ENCODE peak calls at places on chromosome 19, in five cellular contexts. T is tibial artery, U is endothelial cell, B is thoracic aorta, S is H9. K is an unnamed sample.

GRCh38 chr19:4557971-4558941 is 1.2 kb downstream of the SEMA6B start:
- DNase-seq in T (no peak), U (peak; percentile 72), B (no peak), S (peak; percentile 71), K (peak; percentile 82)

GRCh38 chr19:5111051-5111450 is 142.1 kb downstream of the KDM4B start:
- DNase-seq in T (no peak), U (no peak), B (no peak), S (no peak), K (no peak)

GRCh38 chr19:10553087-10553667 is 9.5 kb downstream of the ATG4D start:
- DNase-seq in T (no peak), U (no peak), B (no peak), S (no peak), K (peak; percentile 29)

GRCh38 chr19:48391100-48392005 is at the start of gene KDELR1:
- DNase-seq in T (peak; percentile 86), U (peak; percentile 87), B (no peak), S (peak; percentile 78), K (peak; percentile 92)

GRCh38 chr19:35879770-35880317 is 11.5 kb downstream of the APLP1 start:
- DNase-seq in T (peak; percentile 87), U (peak; percentile 94), B (peak; percentile 62), S (peak; percentile 94), K (peak; percentile 84)

GRCh38 chr19:18683955-18684641 is 618 bp downstream of the CRTC1 start:
- DNase-seq in T (no peak), U (no peak), B (no peak), S (peak; percentile 33), K (no peak)

GRCh38 chr19:38900220-38900629 is 456 bp downstream of the NFKBIB start:
- DNase-seq in T (no peak), U (no peak), B (no peak), S (no peak), K (no peak)

GRCh38 chr19:46766569-46767317 is 20.5 kb upstream of the STRN4 start:
- DNase-seq in T (no peak), U (peak; percentile 47), B (no peak), S (peak; percentile 78), K (peak; percentile 69)

GRCh38 chr19:32598022-32598421 is 17.0 kb downstream of the PDCD5 start:
- DNase-seq in T (peak; percentile 35), U (no peak), B (no peak), S (no peak), K (no peak)

GRCh38 chr19:48544856-48545750 is 6.9 kb upstream of the SULT2B1 start:
- DNase-seq in T (no peak), U (no peak), B (no peak), S (peak; percentile 72), K (no peak)

GRCh38 chr19:36604656-36605100 is 435 bp upstream of the ZNF382 start:
- DNase-seq in T (peak; percentile 83), U (peak; percentile 32), B (peak; percentile 11), S (peak; percentile 27), K (peak; percentile 85)

GRCh38 chr19:14432817-14433453 is at the start of gene PKN1:
- DNase-seq in T (no peak), U (peak; percentile 67), B (no peak), S (peak; percentile 67), K (peak; percentile 94)

GRCh38 chr19:16895467-16896097 is 6.8 kb downstream of the F2RL3 start:
- DNase-seq in T (no peak), U (no peak), B (no peak), S (no peak), K (no peak)

GRCh38 chr19:926595-927043 is 784 bp downstream of the ARID3A start:
- DNase-seq in T (no peak), U (no peak), B (no peak), S (no peak), K (peak; percentile 89)

GRCh38 chr19:47445937-47446402 is 25.7 kb downstream of the SLC8A2 start:
- DNase-seq in T (no peak), U (peak; percentile 62), B (no peak), S (peak; percentile 75), K (no peak)

GRCh38 chr19:52066258-52066866 is 17.7 kb upstream of the ZNF432 start:
- DNase-seq in T (no peak), U (no peak), B (no peak), S (no peak), K (no peak)

GRCh38 chr19:40217027-40217810 is 965 bp downstream of the TTC9B start:
- DNase-seq in T (no peak), U (peak; percentile 43), B (no peak), S (peak; percentile 87), K (peak; percentile 52)

GRCh38 chr19:38945562-38946228 is 15.0 kb downstream of the MRPS12 start:
- DNase-seq in T (no peak), U (no peak), B (no peak), S (peak; percentile 42), K (no peak)

GRCh38 chr19:45164577-45165335 is 4.0 kb upstream of the NKPD1 start:
- DNase-seq in T (no peak), U (no peak), B (no peak), S (peak; percentile 96), K (peak; percentile 88)

GRCh38 chr19:47509170-47509847 is 5.6 kb downstream of the NAPA start:
- DNase-seq in T (no peak), U (no peak), B (no peak), S (no peak), K (no peak)

GRCh38 chr19:6039541-6040225 is 61.7 kb upstream of the RANBP3 start:
- DNase-seq in T (peak; percentile 31), U (no peak), B (no peak), S (no peak), K (no peak)

GRCh38 chr19:1837625-1838105 is 10.6 kb downstream of the REXO1 start:
- DNase-seq in T (no peak), U (peak; percentile 86), B (no peak), S (peak; percentile 76), K (peak; percentile 88)

GRCh38 chr19:10520652-10521318 is 3.5 kb upstream of the S1PR5 start:
- DNase-seq in T (no peak), U (no peak), B (no peak), S (no peak), K (no peak)

GRCh38 chr19:17579523-17580244 is 24.2 kb downstream of the COLGALT1 start:
- DNase-seq in T (no peak), U (peak; percentile 68), B (no peak), S (peak; percentile 98), K (peak; percentile 85)

GRCh38 chr19:32416749-32417469 is 11.3 kb downstream of the DPY19L3 start:
- DNase-seq in T (no peak), U (no peak), B (no peak), S (no peak), K (no peak)

GRCh38 chr19:49850487-49851342 is at the start of gene PTOV1:
- DNase-seq in T (peak; percentile 96), U (peak; percentile 92), B (peak; percentile 64), S (peak; percentile 93), K (peak; percentile 98)

GRCh38 chr19:29841559-29842367 is 30.0 kb downstream of the CCNE1 start:
- DNase-seq in T (no peak), U (no peak), B (no peak), S (peak; percentile 78), K (no peak)
- TF ChIP-seq CTCF in T (no peak), U (no peak), B (no peak), S (no peak), K (no peak)

GRCh38 chr19:58305065-58305931 is at the start of gene ERVK3-1:
- DNase-seq in T (peak; percentile 98), U (peak; percentile 91), B (peak; percentile 90), S (peak; percentile 98), K (peak; percentile 94)
- TF ChIP-seq CTCF in T (peak; percentile 63), U (no peak), B (no peak), S (no peak), K (no peak)

DNA sequence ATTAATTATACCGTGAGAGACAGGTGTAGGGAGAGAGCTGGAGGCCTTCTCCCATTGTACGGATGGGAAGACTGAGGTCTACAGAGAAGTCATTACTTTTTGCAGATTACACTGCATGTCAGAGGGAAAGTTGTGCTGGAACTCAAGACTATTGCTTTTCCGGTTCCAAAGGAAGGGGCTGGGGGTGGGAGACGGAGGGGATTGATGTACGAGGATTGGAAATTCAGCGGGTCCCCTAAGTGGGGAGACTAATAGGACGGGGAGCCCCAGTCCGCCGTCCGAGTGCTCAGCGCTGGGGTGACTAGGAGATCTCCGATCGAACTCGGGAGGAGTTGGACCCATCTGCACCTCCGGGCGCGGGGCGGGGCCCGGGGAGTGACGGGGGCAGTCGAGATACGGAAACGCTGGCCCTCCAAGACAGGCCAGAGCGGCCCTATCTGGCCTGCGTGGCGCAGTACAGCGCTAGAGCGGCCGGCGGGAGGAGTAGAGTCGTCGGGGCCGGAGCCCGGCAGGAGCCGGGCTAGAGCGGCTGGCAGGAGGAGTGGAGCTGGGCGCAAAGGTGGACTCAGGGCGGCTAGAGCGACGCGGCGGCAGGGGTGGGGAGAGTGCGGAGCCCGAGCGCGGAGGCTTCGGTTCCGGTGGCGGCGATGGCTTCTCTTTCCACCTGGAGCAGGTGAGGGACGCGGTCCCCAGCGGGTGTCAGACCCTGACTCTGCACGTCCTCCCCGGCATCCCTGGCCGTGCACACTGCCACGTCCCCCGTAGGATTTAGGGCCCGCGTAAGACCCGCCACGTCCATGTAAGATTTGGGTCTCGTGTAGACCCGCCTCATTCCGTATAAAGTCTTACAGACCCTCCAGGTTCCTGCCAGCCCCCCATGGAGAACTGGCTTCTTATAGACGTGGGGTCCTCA is 1.1 kb downstream of the ARHGEF1 start:
- DNase-seq in T (peak; percentile 97), U (peak; percentile 95), B (peak; percentile 67), S (peak; percentile 97), K (peak; percentile 96)
- TF ChIP-seq CTCF in T (no peak), U (no peak), B (no peak), S (no peak), K (no peak)

DNA sequence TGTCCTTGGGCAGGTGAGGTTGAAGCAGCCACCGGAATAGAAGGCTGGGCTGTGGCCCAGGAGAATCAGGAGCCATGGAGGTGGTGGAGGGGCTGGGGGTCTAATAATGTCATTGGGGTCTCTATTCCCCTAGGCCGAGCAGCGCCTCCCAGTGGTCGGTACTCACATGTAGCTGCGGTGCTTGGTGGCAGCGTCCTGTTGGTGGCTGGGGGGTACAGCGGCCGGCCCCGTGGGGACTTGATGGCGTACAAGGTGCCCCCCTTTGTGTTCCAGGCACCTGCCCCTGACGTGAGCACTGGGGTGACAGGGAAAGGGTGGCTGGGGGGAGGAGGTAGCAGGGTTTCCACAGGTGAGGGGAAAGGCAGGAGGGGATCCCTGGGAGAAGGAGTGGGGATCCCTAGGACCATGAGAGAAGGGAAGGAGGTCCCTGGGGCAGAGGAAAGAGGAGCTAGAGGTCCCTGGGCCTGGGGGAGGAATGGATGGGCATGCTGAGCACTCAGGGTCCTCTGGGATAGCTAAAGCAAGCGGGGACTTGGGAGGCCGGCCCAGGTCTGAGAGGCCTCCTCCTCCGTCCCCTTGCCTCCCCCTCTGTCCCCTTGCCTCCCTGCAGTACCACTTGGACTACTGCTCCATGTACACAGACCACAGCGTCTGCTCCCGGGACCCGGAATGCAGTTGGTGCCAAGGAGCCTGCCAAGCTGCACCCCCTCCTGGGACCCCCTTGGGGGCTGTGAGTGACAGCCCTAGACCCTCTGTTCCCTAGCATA is 18.1 kb downstream of the MEGF8 start:
- DNase-seq in T (no peak), U (peak; percentile 48), B (no peak), S (peak; percentile 64), K (no peak)
- TF ChIP-seq CTCF in T (no peak), U (peak; percentile 37), B (no peak), S (peak; percentile 79), K (no peak)